ENCODE peak calls at places on chromosomes 7 and 10, in ten cellular contexts. One of them, this sample, is unnamed.

GRCh38 chr10:108404155-108404554 is 1239.6 kb upstream of the SORCS1 start:
- DNase-seq in posterior cingulate gyrus: no peak
- DNase-seq in T-helper 2 cell: no peak
- DNase-seq in GM12878: no peak
- DNase-seq in NCI-H748 treated with DMSO at 0.1 percent for 48 hours: no peak
- DNase-seq in GM23338: no peak
- DNase-seq in H7: no peak
- DNase-seq in fibroblast of the conjunctiva: peak
- DNase-seq in fibroblast of lung: no peak
- DNase-seq in germinal center: no peak
- DNase-seq in this sample: no peak

GRCh38 chr10:49082767-49083166 is 32.6 kb downstream of the VSTM4 start:
- DNase-seq in posterior cingulate gyrus: peak
- DNase-seq in fibroblast of lung: no peak
- DNase-seq in NCI-H748 treated with DMSO at 0.1 percent for 48 hours: no peak
- DNase-seq in H7: no peak
- DNase-seq in GM23338: no peak
- DNase-seq in GM12878: no peak
- DNase-seq in germinal center: no peak
- DNase-seq in T-helper 2 cell: no peak
- DNase-seq in fibroblast of the conjunctiva: no peak
- DNase-seq in this sample: peak

GRCh38 chr7:99837649-99838361 is 10.0 kb downstream of the CYP3A43 start:
- DNase-seq in NCI-H748 treated with DMSO at 0.1 percent for 48 hours: no peak
- DNase-seq in GM23338: no peak
- DNase-seq in posterior cingulate gyrus: no peak
- DNase-seq in germinal center: no peak
- DNase-seq in H7: no peak
- DNase-seq in T-helper 2 cell: no peak
- DNase-seq in fibroblast of lung: no peak
- DNase-seq in fibroblast of the conjunctiva: no peak
- DNase-seq in GM12878: peak
- DNase-seq in this sample: no peak

GRCh38 chr10:3782099-3782455 is 2.9 kb downstream of the KLF6 start:
- DNase-seq in GM12878: no peak
- DNase-seq in H7: no peak
- DNase-seq in germinal center: no peak
- DNase-seq in T-helper 2 cell: peak
- DNase-seq in fibroblast of the conjunctiva: no peak
- DNase-seq in posterior cingulate gyrus: no peak
- DNase-seq in GM23338: no peak
- DNase-seq in fibroblast of lung: no peak
- DNase-seq in NCI-H748 treated with DMSO at 0.1 percent for 48 hours: no peak
- DNase-seq in this sample: no peak

GRCh38 chr10:100670828-100671479 is 74.4 kb upstream of the PAX2 start:
- DNase-seq in NCI-H748 treated with DMSO at 0.1 percent for 48 hours: no peak
- DNase-seq in germinal center: peak
- DNase-seq in GM23338: peak
- DNase-seq in fibroblast of lung: no peak
- DNase-seq in GM12878: no peak
- DNase-seq in fibroblast of the conjunctiva: no peak
- DNase-seq in posterior cingulate gyrus: peak
- DNase-seq in T-helper 2 cell: peak
- DNase-seq in H7: peak
- DNase-seq in this sample: no peak

GRCh38 chr7:803243-803635 is 29.0 kb upstream of the SUN1 start:
- DNase-seq in NCI-H748 treated with DMSO at 0.1 percent for 48 hours: no peak
- DNase-seq in fibroblast of the conjunctiva: no peak
- DNase-seq in GM23338: no peak
- DNase-seq in T-helper 2 cell: no peak
- DNase-seq in germinal center: no peak
- DNase-seq in fibroblast of lung: no peak
- DNase-seq in H7: no peak
- DNase-seq in GM12878: no peak
- DNase-seq in posterior cingulate gyrus: no peak
- DNase-seq in this sample: no peak

GRCh38 chr10:14414901-14415300 is 84.2 kb upstream of the FRMD4A start:
- DNase-seq in T-helper 2 cell: no peak
- DNase-seq in fibroblast of lung: peak
- DNase-seq in NCI-H748 treated with DMSO at 0.1 percent for 48 hours: no peak
- DNase-seq in fibroblast of the conjunctiva: no peak
- DNase-seq in GM23338: no peak
- DNase-seq in germinal center: no peak
- DNase-seq in GM12878: no peak
- DNase-seq in posterior cingulate gyrus: no peak
- DNase-seq in H7: no peak
- DNase-seq in this sample: no peak

GRCh38 chr7:15764986-15765385 is 78.5 kb upstream of the MEOX2 start:
- DNase-seq in T-helper 2 cell: no peak
- DNase-seq in GM23338: no peak
- DNase-seq in H7: no peak
- DNase-seq in GM12878: no peak
- DNase-seq in NCI-H748 treated with DMSO at 0.1 percent for 48 hours: no peak
- DNase-seq in posterior cingulate gyrus: no peak
- DNase-seq in germinal center: no peak
- DNase-seq in fibroblast of the conjunctiva: no peak
- DNase-seq in fibroblast of lung: no peak
- DNase-seq in this sample: no peak

GRCh38 chr7:104142147-104142546 is 65.7 kb downstream of the ORC5 start:
- DNase-seq in fibroblast of the conjunctiva: no peak
- DNase-seq in H7: no peak
- DNase-seq in NCI-H748 treated with DMSO at 0.1 percent for 48 hours: no peak
- DNase-seq in GM23338: no peak
- DNase-seq in fibroblast of lung: peak
- DNase-seq in posterior cingulate gyrus: no peak
- DNase-seq in GM12878: no peak
- DNase-seq in T-helper 2 cell: no peak
- DNase-seq in germinal center: no peak
- DNase-seq in this sample: no peak

GRCh38 chr7:99618726-99619125 is 2.0 kb downstream of the ZSCAN25 start:
- DNase-seq in GM23338: no peak
- DNase-seq in NCI-H748 treated with DMSO at 0.1 percent for 48 hours: no peak
- DNase-seq in germinal center: no peak
- DNase-seq in fibroblast of lung: peak
- DNase-seq in T-helper 2 cell: no peak
- DNase-seq in H7: no peak
- DNase-seq in fibroblast of the conjunctiva: peak
- DNase-seq in posterior cingulate gyrus: no peak
- DNase-seq in GM12878: no peak
- DNase-seq in this sample: no peak

GRCh38 chr10:103550229-103550628 is 56.7 kb downstream of the NEURL1 start:
- DNase-seq in T-helper 2 cell: no peak
- DNase-seq in GM12878: no peak
- DNase-seq in GM23338: no peak
- DNase-seq in H7: peak
- DNase-seq in fibroblast of the conjunctiva: no peak
- DNase-seq in posterior cingulate gyrus: no peak
- DNase-seq in germinal center: no peak
- DNase-seq in NCI-H748 treated with DMSO at 0.1 percent for 48 hours: no peak
- DNase-seq in fibroblast of lung: no peak
- DNase-seq in this sample: no peak

GRCh38 chr10:118447478-118447877 is 105.4 kb upstream of the FAM204A start:
- DNase-seq in GM23338: no peak
- DNase-seq in germinal center: no peak
- DNase-seq in H7: no peak
- DNase-seq in posterior cingulate gyrus: peak
- DNase-seq in fibroblast of the conjunctiva: no peak
- DNase-seq in T-helper 2 cell: no peak
- DNase-seq in fibroblast of lung: peak
- DNase-seq in GM12878: no peak
- DNase-seq in NCI-H748 treated with DMSO at 0.1 percent for 48 hours: no peak
- DNase-seq in this sample: peak

GRCh38 chr7:53326634-53327033 is 291.2 kb downstream of the POM121L12 start:
- DNase-seq in posterior cingulate gyrus: no peak
- DNase-seq in NCI-H748 treated with DMSO at 0.1 percent for 48 hours: no peak
- DNase-seq in T-helper 2 cell: no peak
- DNase-seq in GM12878: no peak
- DNase-seq in GM23338: peak
- DNase-seq in H7: peak
- DNase-seq in fibroblast of the conjunctiva: no peak
- DNase-seq in germinal center: no peak
- DNase-seq in fibroblast of lung: no peak
- DNase-seq in this sample: no peak

GRCh38 chr7:54814401-54814800 is 55.4 kb upstream of the SEC61G start:
- DNase-seq in H7: no peak
- DNase-seq in NCI-H748 treated with DMSO at 0.1 percent for 48 hours: no peak
- DNase-seq in fibroblast of lung: no peak
- DNase-seq in T-helper 2 cell: no peak
- DNase-seq in GM23338: no peak
- DNase-seq in germinal center: no peak
- DNase-seq in posterior cingulate gyrus: no peak
- DNase-seq in fibroblast of the conjunctiva: no peak
- DNase-seq in GM12878: no peak
- DNase-seq in this sample: no peak

GRCh38 chr7:628826-629225 is 97.7 kb upstream of the DNAAF5 start:
- DNase-seq in fibroblast of lung: no peak
- DNase-seq in H7: no peak
- DNase-seq in germinal center: no peak
- DNase-seq in fibroblast of the conjunctiva: no peak
- DNase-seq in posterior cingulate gyrus: no peak
- DNase-seq in T-helper 2 cell: no peak
- DNase-seq in GM12878: no peak
- DNase-seq in NCI-H748 treated with DMSO at 0.1 percent for 48 hours: no peak
- DNase-seq in GM23338: no peak
- DNase-seq in this sample: no peak

GRCh38 chr10:61438141-61438984 is 14.8 kb downstream of the TMEM26 start:
- DNase-seq in T-helper 2 cell: no peak
- DNase-seq in GM23338: no peak
- DNase-seq in posterior cingulate gyrus: no peak
- DNase-seq in H7: no peak
- DNase-seq in germinal center: no peak
- DNase-seq in fibroblast of lung: peak
- DNase-seq in GM12878: no peak
- DNase-seq in fibroblast of the conjunctiva: no peak
- DNase-seq in NCI-H748 treated with DMSO at 0.1 percent for 48 hours: no peak
- DNase-seq in this sample: no peak

GRCh38 chr10:79102056-79102874 is 33.5 kb downstream of the ZMIZ1 start:
- DNase-seq in NCI-H748 treated with DMSO at 0.1 percent for 48 hours: no peak
- DNase-seq in fibroblast of the conjunctiva: no peak
- DNase-seq in GM12878: no peak
- DNase-seq in germinal center: no peak
- DNase-seq in T-helper 2 cell: no peak
- DNase-seq in fibroblast of lung: peak
- DNase-seq in GM23338: peak
- DNase-seq in posterior cingulate gyrus: no peak
- DNase-seq in H7: peak
- DNase-seq in this sample: peak

GRCh38 chr7:107494315-107494751 is 24.5 kb downstream of the GPR22 start:
- DNase-seq in GM23338: no peak
- DNase-seq in T-helper 2 cell: no peak
- DNase-seq in H7: no peak
- DNase-seq in NCI-H748 treated with DMSO at 0.1 percent for 48 hours: peak
- DNase-seq in fibroblast of lung: peak
- DNase-seq in germinal center: no peak
- DNase-seq in GM12878: no peak
- DNase-seq in fibroblast of the conjunctiva: no peak
- DNase-seq in posterior cingulate gyrus: no peak
- DNase-seq in this sample: no peak

GRCh38 chr10:44937201-44938005 is 22.2 kb upstream of the RASSF4 start:
- DNase-seq in T-helper 2 cell: no peak
- DNase-seq in germinal center: no peak
- DNase-seq in NCI-H748 treated with DMSO at 0.1 percent for 48 hours: no peak
- DNase-seq in H7: no peak
- DNase-seq in GM23338: no peak
- DNase-seq in fibroblast of lung: no peak
- DNase-seq in fibroblast of the conjunctiva: no peak
- DNase-seq in GM12878: no peak
- DNase-seq in posterior cingulate gyrus: no peak
- DNase-seq in this sample: no peak

GRCh38 chr7:107386543-107386900 is 83.3 kb upstream of the GPR22 start:
- DNase-seq in GM12878: no peak
- DNase-seq in T-helper 2 cell: no peak
- DNase-seq in H7: no peak
- DNase-seq in posterior cingulate gyrus: no peak
- DNase-seq in germinal center: no peak
- DNase-seq in fibroblast of lung: no peak
- DNase-seq in GM23338: no peak
- DNase-seq in NCI-H748 treated with DMSO at 0.1 percent for 48 hours: no peak
- DNase-seq in fibroblast of the conjunctiva: no peak
- DNase-seq in this sample: no peak

GRCh38 chr10:67606572-67606971 is 89.4 kb downstream of the CTNNA3 start:
- DNase-seq in fibroblast of the conjunctiva: peak
- DNase-seq in H7: no peak
- DNase-seq in GM12878: no peak
- DNase-seq in GM23338: peak
- DNase-seq in posterior cingulate gyrus: no peak
- DNase-seq in T-helper 2 cell: no peak
- DNase-seq in germinal center: no peak
- DNase-seq in fibroblast of lung: peak
- DNase-seq in NCI-H748 treated with DMSO at 0.1 percent for 48 hours: no peak
- DNase-seq in this sample: no peak

GRCh38 chr10:14648936-14649335 is 125.8 kb downstream of the FAM107B start:
- DNase-seq in fibroblast of lung: no peak
- DNase-seq in GM23338: no peak
- DNase-seq in T-helper 2 cell: no peak
- DNase-seq in fibroblast of the conjunctiva: no peak
- DNase-seq in H7: no peak
- DNase-seq in NCI-H748 treated with DMSO at 0.1 percent for 48 hours: no peak
- DNase-seq in posterior cingulate gyrus: no peak
- DNase-seq in germinal center: no peak
- DNase-seq in GM12878: no peak
- DNase-seq in this sample: no peak

GRCh38 chr10:7193369-7193768 is 217.5 kb downstream of the SFMBT2 start:
- DNase-seq in GM23338: no peak
- DNase-seq in GM12878: no peak
- DNase-seq in T-helper 2 cell: no peak
- DNase-seq in H7: no peak
- DNase-seq in fibroblast of the conjunctiva: no peak
- DNase-seq in fibroblast of lung: no peak
- DNase-seq in posterior cingulate gyrus: no peak
- DNase-seq in germinal center: peak
- DNase-seq in NCI-H748 treated with DMSO at 0.1 percent for 48 hours: no peak
- DNase-seq in this sample: no peak

GRCh38 chr7:157658851-157659412 is 322.1 kb downstream of the DNAJB6 start:
- DNase-seq in NCI-H748 treated with DMSO at 0.1 percent for 48 hours: no peak
- DNase-seq in GM23338: no peak
- DNase-seq in GM12878: no peak
- DNase-seq in fibroblast of lung: no peak
- DNase-seq in H7: peak
- DNase-seq in T-helper 2 cell: no peak
- DNase-seq in fibroblast of the conjunctiva: no peak
- DNase-seq in posterior cingulate gyrus: no peak
- DNase-seq in germinal center: no peak
- DNase-seq in this sample: no peak

GRCh38 chr7:22821702-22822485 is 755 bp downstream of the TOMM7 start:
- DNase-seq in posterior cingulate gyrus: no peak
- DNase-seq in NCI-H748 treated with DMSO at 0.1 percent for 48 hours: no peak
- DNase-seq in GM23338: no peak
- DNase-seq in GM12878: no peak
- DNase-seq in germinal center: no peak
- DNase-seq in T-helper 2 cell: no peak
- DNase-seq in H7: no peak
- DNase-seq in fibroblast of the conjunctiva: no peak
- DNase-seq in fibroblast of lung: no peak
- DNase-seq in this sample: peak

GRCh38 chr7:26397786-26398435 is 106.2 kb downstream of the SNX10 start:
- DNase-seq in GM23338: peak
- DNase-seq in H7: peak
- DNase-seq in GM12878: no peak
- DNase-seq in fibroblast of the conjunctiva: no peak
- DNase-seq in fibroblast of lung: no peak
- DNase-seq in germinal center: peak
- DNase-seq in T-helper 2 cell: no peak
- DNase-seq in posterior cingulate gyrus: no peak
- DNase-seq in NCI-H748 treated with DMSO at 0.1 percent for 48 hours: no peak
- DNase-seq in this sample: peak

GRCh38 chr10:79116363-79116762 is 47.6 kb downstream of the ZMIZ1 start:
- DNase-seq in posterior cingulate gyrus: no peak
- DNase-seq in germinal center: no peak
- DNase-seq in T-helper 2 cell: no peak
- DNase-seq in H7: no peak
- DNase-seq in fibroblast of the conjunctiva: no peak
- DNase-seq in GM23338: no peak
- DNase-seq in NCI-H748 treated with DMSO at 0.1 percent for 48 hours: no peak
- DNase-seq in fibroblast of lung: no peak
- DNase-seq in GM12878: peak
- DNase-seq in this sample: no peak

GRCh38 chr10:130808243-130808642 is 503.3 kb downstream of the TCERG1L start:
- DNase-seq in T-helper 2 cell: no peak
- DNase-seq in fibroblast of the conjunctiva: no peak
- DNase-seq in NCI-H748 treated with DMSO at 0.1 percent for 48 hours: no peak
- DNase-seq in GM23338: no peak
- DNase-seq in fibroblast of lung: no peak
- DNase-seq in H7: peak
- DNase-seq in posterior cingulate gyrus: no peak
- DNase-seq in GM12878: no peak
- DNase-seq in germinal center: no peak
- DNase-seq in this sample: no peak

This sample was measured in head of caudate nucleus.